ENCODE peak calls at places on chromosomes 3 and 15, in five cellular contexts. H is adipocyte, I is neural crest cell, F is epithelial cell of prostate, D is right atrium auricular region. Y is an unnamed sample.

GRCh38 chr3:39114456-39114855 is 7.0 kb downstream of the TTC21A start:
- DNase-seq in H (no peak), D (no peak), I (no peak), F (no peak), Y (no peak)

GRCh38 chr3:42804831-42805821 is 836 bp upstream of the HIGD1A start:
- DNase-seq in I (no peak), F (no peak), D (peak; percentile 69), H (peak; percentile 29), Y (no peak)

GRCh38 chr15:95620934-95621579 is 709.4 kb upstream of the NR2F2 start:
- DNase-seq in D (no peak), I (no peak), H (peak; percentile 78), F (no peak), Y (no peak)

GRCh38 chr3:13513051-13513912 is 33.2 kb downstream of the HDAC11 start:
- DNase-seq in F (no peak), I (no peak), D (no peak), H (peak; percentile 87), Y (no peak)

GRCh38 chr3:107366766-107367165 is 10.5 kb upstream of the CCDC54 start:
- DNase-seq in D (no peak), F (no peak), I (no peak), H (no peak), Y (no peak)

GRCh38 chr15:39287322-39288195 is 293.3 kb upstream of the THBS1 start:
- DNase-seq in D (no peak), F (no peak), H (no peak), I (no peak), Y (no peak)

GRCh38 chr15:68318008-68318835 is 40.7 kb downstream of the FEM1B start:
- DNase-seq in H (no peak), F (no peak), D (no peak), I (no peak), Y (no peak)

GRCh38 chr3:40681658-40682055 is 156.9 kb downstream of the ZNF621 start:
- DNase-seq in D (no peak), F (no peak), H (no peak), I (no peak), Y (no peak)

GRCh38 chr15:81809543-81809942 is 236.3 kb downstream of the MEX3B start:
- DNase-seq in I (no peak), H (peak; percentile 7), F (no peak), D (no peak), Y (no peak)

GRCh38 chr15:85773249-85773648 is 21.5 kb downstream of the KLHL25 start:
- DNase-seq in H (no peak), I (no peak), F (no peak), D (no peak), Y (no peak)

GRCh38 chr15:59457103-59457502 is 19.1 kb downstream of the FAM81A start:
- DNase-seq in D (no peak), I (no peak), F (no peak), H (no peak), Y (no peak)

GRCh38 chr3:135456182-135456790 is 509.2 kb upstream of the PPP2R3A start:
- DNase-seq in H (no peak), D (no peak), I (peak; percentile 31), F (no peak), Y (no peak)

GRCh38 chr3:142586803-142587406 is 8.4 kb upstream of the ATR start:
- DNase-seq in H (peak; percentile 94), D (no peak), F (peak; percentile 40), I (peak; percentile 28), Y (peak; percentile 42)

GRCh38 chr3:142447308-142447851 is 457 bp downstream of the XRN1 start:
- DNase-seq in F (no peak), D (no peak), I (peak; percentile 17), H (peak; percentile 70), Y (peak; percentile 66)

GRCh38 chr3:71360694-71361093 is 222.8 kb downstream of the FOXP1 start:
- DNase-seq in I (no peak), F (no peak), H (no peak), D (no peak), Y (no peak)